ENCODE peak calls at places on chromosomes 3 and 15, in nine cellular contexts. One of them, this sample, is unnamed.

GRCh38 chr3:184977796-184978195 is 165.8 kb downstream of the VPS8 start:
- DNase-seq in ACHN: no peak
- DNase-seq in right cardiac atrium: no peak
- DNase-seq in A549: no peak
- DNase-seq in activated T-cell treated with anti-CD3 and anti-CD28 coated beads, Interleukin-2, amount 50 U/mL, for 48 hours: no peak
- DNase-seq in lung: no peak
- DNase-seq in EL: no peak
- DNase-seq in hepatocyte: no peak
- DNase-seq in pons: no peak
- DNase-seq in this sample: no peak

GRCh38 chr3:124297062-124297980 is 305.4 kb upstream of the ROPN1 start:
- DNase-seq in pons: no peak
- DNase-seq in ACHN: peak
- DNase-seq in hepatocyte: no peak
- DNase-seq in activated T-cell treated with anti-CD3 and anti-CD28 coated beads, Interleukin-2, amount 50 U/mL, for 48 hours: no peak
- DNase-seq in EL: no peak
- DNase-seq in A549: no peak
- DNase-seq in lung: no peak
- DNase-seq in right cardiac atrium: no peak
- DNase-seq in this sample: no peak

GRCh38 chr3:16304065-16305010 is 39.3 kb downstream of the OXNAD1 start:
- DNase-seq in ACHN: no peak
- DNase-seq in activated T-cell treated with anti-CD3 and anti-CD28 coated beads, Interleukin-2, amount 50 U/mL, for 48 hours: peak
- DNase-seq in hepatocyte: no peak
- DNase-seq in lung: no peak
- DNase-seq in pons: no peak
- DNase-seq in EL: no peak
- DNase-seq in right cardiac atrium: no peak
- DNase-seq in A549: no peak
- DNase-seq in this sample: no peak

GRCh38 chr15:58065445-58066041 is at the start of gene ALDH1A2:
- DNase-seq in pons: no peak
- DNase-seq in A549: no peak
- DNase-seq in right cardiac atrium: peak
- DNase-seq in ACHN: no peak
- DNase-seq in hepatocyte: peak
- DNase-seq in activated T-cell treated with anti-CD3 and anti-CD28 coated beads, Interleukin-2, amount 50 U/mL, for 48 hours: no peak
- DNase-seq in lung: no peak
- DNase-seq in EL: peak
- DNase-seq in this sample: no peak

GRCh38 chr3:10780243-10780642 is 35.8 kb upstream of the SLC6A11 start:
- DNase-seq in pons: no peak
- DNase-seq in EL: no peak
- DNase-seq in A549: no peak
- DNase-seq in hepatocyte: no peak
- DNase-seq in lung: no peak
- DNase-seq in ACHN: no peak
- DNase-seq in right cardiac atrium: no peak
- DNase-seq in activated T-cell treated with anti-CD3 and anti-CD28 coated beads, Interleukin-2, amount 50 U/mL, for 48 hours: no peak
- DNase-seq in this sample: no peak

GRCh38 chr3:99626415-99626788 is 12.0 kb upstream of the COL8A1 start:
- DNase-seq in lung: no peak
- DNase-seq in pons: no peak
- DNase-seq in A549: no peak
- DNase-seq in hepatocyte: no peak
- DNase-seq in EL: no peak
- DNase-seq in ACHN: no peak
- DNase-seq in right cardiac atrium: no peak
- DNase-seq in activated T-cell treated with anti-CD3 and anti-CD28 coated beads, Interleukin-2, amount 50 U/mL, for 48 hours: no peak
- DNase-seq in this sample: no peak

GRCh38 chr3:124439586-124439985 is 290.7 kb upstream of the UMPS start:
- DNase-seq in A549: no peak
- DNase-seq in EL: no peak
- DNase-seq in ACHN: no peak
- DNase-seq in hepatocyte: no peak
- DNase-seq in lung: no peak
- DNase-seq in right cardiac atrium: no peak
- DNase-seq in pons: no peak
- DNase-seq in activated T-cell treated with anti-CD3 and anti-CD28 coated beads, Interleukin-2, amount 50 U/mL, for 48 hours: no peak
- DNase-seq in this sample: no peak

GRCh38 chr15:45751629-45752028 is 116.8 kb downstream of the SQOR start:
- DNase-seq in ACHN: no peak
- DNase-seq in lung: no peak
- DNase-seq in A549: no peak
- DNase-seq in activated T-cell treated with anti-CD3 and anti-CD28 coated beads, Interleukin-2, amount 50 U/mL, for 48 hours: no peak
- DNase-seq in pons: no peak
- DNase-seq in hepatocyte: no peak
- DNase-seq in EL: no peak
- DNase-seq in right cardiac atrium: no peak
- DNase-seq in this sample: no peak

GRCh38 chr3:122415104-122415744 is 638 bp downstream of the WDR5B start:
- DNase-seq in ACHN: peak
- DNase-seq in right cardiac atrium: no peak
- DNase-seq in hepatocyte: peak
- DNase-seq in pons: peak
- DNase-seq in activated T-cell treated with anti-CD3 and anti-CD28 coated beads, Interleukin-2, amount 50 U/mL, for 48 hours: peak
- DNase-seq in A549: peak
- DNase-seq in lung: peak
- DNase-seq in EL: peak
- DNase-seq in this sample: peak

GRCh38 chr15:96042734-96043224 is 287.7 kb upstream of the NR2F2 start:
- DNase-seq in hepatocyte: no peak
- DNase-seq in right cardiac atrium: no peak
- DNase-seq in pons: peak
- DNase-seq in lung: no peak
- DNase-seq in A549: no peak
- DNase-seq in EL: no peak
- DNase-seq in activated T-cell treated with anti-CD3 and anti-CD28 coated beads, Interleukin-2, amount 50 U/mL, for 48 hours: no peak
- DNase-seq in ACHN: no peak
- DNase-seq in this sample: peak